ENCODE peak calls at places on chromosomes 11 and 22, in four cellular contexts. C is CD8-positive, alpha-beta T cell; Z is tibial nerve; E is bronchial epithelial cell. I is an unnamed sample.

GRCh38 chr11:518463-519202 is 11.6 kb upstream of the RNH1 start:
- DNase-seq in C (peak), Z (peak), E (peak), I (peak)

GRCh38 chr11:26522912-26523610 is 49.0 kb downstream of the MUC15 start:
- DNase-seq in C (no peak), Z (no peak), E (peak), I (no peak)

GRCh38 chr11:15501566-15501965 is 386.8 kb downstream of the INSC start:
- DNase-seq in C (no peak), Z (no peak), E (no peak), I (no peak)

GRCh38 chr11:74208507-74208906 is 37.4 kb downstream of the PPME1 start:
- DNase-seq in C (no peak), Z (no peak), E (no peak), I (no peak)

GRCh38 chr11:70423523-70424505 is 25.5 kb downstream of the CTTN start:
- DNase-seq in C (peak), Z (no peak), E (no peak), I (no peak)

GRCh38 chr22:24926849-24927579 is 19.5 kb downstream of the LHFPL7 start:
- DNase-seq in C (no peak), Z (no peak), E (peak), I (no peak)

GRCh38 chr22:26892401-26893033 is 235.1 kb downstream of the MIAT start:
- DNase-seq in C (no peak), Z (no peak), E (peak), I (no peak)

GRCh38 chr11:30919389-30920172 is 333.4 kb upstream of the MPPED2 start:
- DNase-seq in C (no peak), Z (no peak), E (no peak), I (no peak)

GRCh38 chr11:2709429-2709828 is 9.6 kb upstream of the KCNQ1OT1 start:
- DNase-seq in C (no peak), Z (no peak), E (no peak), I (no peak)

GRCh38 chr22:49734390-49734789 is 93.3 kb downstream of the BRD1 start:
- DNase-seq in C (no peak), Z (no peak), E (no peak), I (no peak)

GRCh38 chr11:65418681-65419459 is 3.7 kb upstream of the NEAT1 start:
- DNase-seq in C (peak), Z (peak), E (peak), I (peak)
- TF ChIP-seq CTCF in C (no peak), Z (no peak), E (no peak), I (no peak)

GRCh38 chr11:64334764-64335741 is 5.0 kb upstream of the CCDC88B start:
- DNase-seq in C (no peak), Z (no peak), E (peak), I (no peak)

GRCh38 chr11:64330888-64331287 is 9.1 kb upstream of the CCDC88B start:
- DNase-seq in C (no peak), Z (no peak), E (no peak), I (no peak)

GRCh38 chr11:64333556-64333955 is 6.4 kb upstream of the CCDC88B start:
- DNase-seq in C (no peak), Z (no peak), E (no peak), I (no peak)

GRCh38 chr11:64327993-64328392 is 10.1 kb downstream of the PRDX5 start:
- DNase-seq in C (no peak), Z (no peak), E (no peak), I (no peak)

DNA sequence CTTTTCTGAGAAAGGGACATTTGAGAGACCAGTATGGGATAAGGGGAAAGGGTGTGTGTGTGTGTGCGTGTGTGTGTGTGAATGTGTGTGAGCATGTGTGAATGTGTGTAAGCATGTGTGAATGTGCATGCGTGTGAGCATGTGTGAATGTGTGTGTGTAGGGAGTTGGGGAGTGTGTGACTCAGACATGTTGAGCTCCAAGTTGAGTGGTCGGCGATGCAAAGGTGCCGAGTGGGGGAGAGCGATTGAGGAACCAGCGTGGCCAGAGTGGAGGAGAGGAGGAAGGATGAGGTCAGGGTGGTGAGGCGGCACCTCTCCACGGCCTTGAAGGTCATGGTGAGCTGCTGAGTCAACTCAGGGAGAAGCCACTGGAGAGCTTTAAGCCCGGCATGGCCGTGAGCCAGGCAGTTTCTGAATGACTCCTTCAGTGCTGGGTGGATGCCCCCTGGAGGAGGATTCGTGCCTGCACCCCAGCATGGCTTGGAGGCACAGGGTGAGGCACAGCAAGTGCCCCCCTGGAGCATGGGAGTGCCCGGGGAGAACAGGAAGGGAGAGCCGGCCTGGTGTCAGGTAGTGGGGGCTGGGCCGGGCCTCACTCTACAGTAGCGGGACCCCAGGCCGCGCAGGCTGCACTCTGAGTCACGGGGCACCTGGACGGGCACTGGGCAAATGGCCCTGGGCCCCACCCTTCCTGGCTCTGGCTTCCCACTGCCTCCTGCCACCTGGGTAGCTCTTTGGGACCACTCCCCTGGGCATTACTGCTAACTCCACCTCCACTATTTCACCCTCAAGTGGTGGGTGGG is 8.2 kb upstream of the CCDC88B start:
- DNase-seq in C (peak), Z (no peak), E (peak), I (no peak)
- H3K4me3 ChIP-seq in C (no peak), Z (no peak), E (no peak), I (no peak)

DNA sequence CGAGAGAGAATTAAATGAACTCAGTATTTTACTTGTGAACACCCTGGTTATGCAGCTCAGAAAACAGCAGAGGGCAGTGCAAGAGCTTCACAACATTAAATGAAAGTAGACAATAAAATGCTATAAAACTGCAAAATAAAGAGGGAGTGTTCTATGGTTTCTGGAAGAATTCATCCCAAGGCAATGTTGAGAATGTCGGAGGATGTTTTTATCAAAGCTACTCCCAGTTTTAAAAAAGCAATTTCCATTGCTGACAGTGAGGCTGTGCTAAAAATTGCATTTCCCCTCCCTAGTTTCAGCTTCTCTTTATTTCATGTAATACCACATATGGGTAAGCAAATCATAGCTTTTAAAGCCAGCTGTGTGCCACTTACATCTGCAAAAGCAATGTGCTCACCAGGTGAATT is 296.9 kb downstream of the RAB38 start:
- DNase-seq in C (no peak), Z (no peak), E (peak), I (no peak)
- TF ChIP-seq CTCF in C (no peak), Z (peak), E (peak), I (peak)

GRCh38 chr11:132064987-132065620 is 694.7 kb downstream of the NTM start:
- DNase-seq in C (no peak), Z (no peak), E (peak), I (no peak)
- H3K4me3 ChIP-seq in C (no peak), Z (no peak), E (no peak), I (no peak)

GRCh38 chr11:64096835-64097234 is 61.1 kb downstream of the FLRT1 start:
- DNase-seq in C (no peak), Z (no peak), E (no peak), I (no peak)
- TF ChIP-seq CTCF in C (no peak), Z (no peak), E (no peak), I (no peak)

GRCh38 chr22:46003271-46004091 is 26.5 kb upstream of the WNT7B start:
- DNase-seq in C (no peak), Z (no peak), E (no peak), I (no peak)
- H3K4me3 ChIP-seq in C (no peak), Z (no peak), E (no peak), I (no peak)

I was measured in thoracic aorta.